ENCODE peak calls at places on chromosome 10, in five cellular contexts. One of them, this sample, is unnamed.

GRCh38 chr10:33336606-33337334 is 2.3 kb upstream of the NRP1 start:
- DNase-seq in endothelial cell: peak
- DNase-seq in naive thymus-derived CD8-positive, alpha-beta T cell: no peak
- DNase-seq in T1000: no peak
- DNase-seq in C1 segment of cervical spinal cord: peak
- DNase-seq in this sample: no peak

GRCh38 chr10:2885276-2885955 is 181.9 kb upstream of the PFKP start:
- DNase-seq in endothelial cell: no peak
- DNase-seq in naive thymus-derived CD8-positive, alpha-beta T cell: no peak
- DNase-seq in T1000: no peak
- DNase-seq in C1 segment of cervical spinal cord: peak
- DNase-seq in this sample: no peak

GRCh38 chr10:122147731-122148130 is 123.4 kb upstream of the BTBD16 start:
- DNase-seq in endothelial cell: no peak
- DNase-seq in naive thymus-derived CD8-positive, alpha-beta T cell: no peak
- DNase-seq in T1000: no peak
- DNase-seq in C1 segment of cervical spinal cord: no peak
- DNase-seq in this sample: no peak

GRCh38 chr10:122417667-122418066 is 36.8 kb upstream of the ARMS2 start:
- DNase-seq in endothelial cell: no peak
- DNase-seq in naive thymus-derived CD8-positive, alpha-beta T cell: no peak
- DNase-seq in T1000: no peak
- DNase-seq in C1 segment of cervical spinal cord: no peak
- DNase-seq in this sample: no peak

GRCh38 chr10:49047128-49047639 is 68.1 kb downstream of the VSTM4 start:
- DNase-seq in endothelial cell: no peak
- DNase-seq in naive thymus-derived CD8-positive, alpha-beta T cell: no peak
- DNase-seq in T1000: no peak
- DNase-seq in C1 segment of cervical spinal cord: no peak
- DNase-seq in this sample: no peak

GRCh38 chr10:34854147-34854601 is 39.1 kb upstream of the PARD3 start:
- DNase-seq in endothelial cell: no peak
- DNase-seq in naive thymus-derived CD8-positive, alpha-beta T cell: no peak
- DNase-seq in T1000: no peak
- DNase-seq in C1 segment of cervical spinal cord: peak
- DNase-seq in this sample: no peak

GRCh38 chr10:29493697-29494096 is 141.1 kb downstream of the SVIL start:
- DNase-seq in endothelial cell: no peak
- DNase-seq in naive thymus-derived CD8-positive, alpha-beta T cell: no peak
- DNase-seq in T1000: no peak
- DNase-seq in C1 segment of cervical spinal cord: no peak
- DNase-seq in this sample: no peak

GRCh38 chr10:110074986-110075664 is 67.3 kb downstream of the ADD3 start:
- DNase-seq in endothelial cell: no peak
- DNase-seq in naive thymus-derived CD8-positive, alpha-beta T cell: no peak
- DNase-seq in T1000: no peak
- DNase-seq in C1 segment of cervical spinal cord: no peak
- DNase-seq in this sample: no peak

GRCh38 chr10:76133597-76134255 is 702.3 kb downstream of the LRMDA start:
- DNase-seq in endothelial cell: no peak
- DNase-seq in naive thymus-derived CD8-positive, alpha-beta T cell: no peak
- DNase-seq in T1000: no peak
- DNase-seq in C1 segment of cervical spinal cord: no peak
- DNase-seq in this sample: no peak

GRCh38 chr10:8048281-8049008 is 6.0 kb upstream of the GATA3 start:
- DNase-seq in endothelial cell: no peak
- DNase-seq in naive thymus-derived CD8-positive, alpha-beta T cell: peak
- DNase-seq in T1000: no peak
- DNase-seq in C1 segment of cervical spinal cord: no peak
- DNase-seq in this sample: peak

GRCh38 chr10:108783897-108784296 is 1139.4 kb downstream of the XPNPEP1 start:
- DNase-seq in endothelial cell: peak
- DNase-seq in naive thymus-derived CD8-positive, alpha-beta T cell: no peak
- DNase-seq in T1000: peak
- DNase-seq in C1 segment of cervical spinal cord: no peak
- DNase-seq in this sample: no peak

GRCh38 chr10:43371418-43371817 is at the start of gene FXYD4:
- DNase-seq in endothelial cell: no peak
- DNase-seq in naive thymus-derived CD8-positive, alpha-beta T cell: no peak
- DNase-seq in T1000: no peak
- DNase-seq in C1 segment of cervical spinal cord: no peak
- DNase-seq in this sample: no peak

GRCh38 chr10:103197177-103197576 is 4.1 kb upstream of the NT5C2 start:
- DNase-seq in endothelial cell: no peak
- DNase-seq in naive thymus-derived CD8-positive, alpha-beta T cell: no peak
- DNase-seq in T1000: no peak
- DNase-seq in C1 segment of cervical spinal cord: peak
- DNase-seq in this sample: no peak

GRCh38 chr10:101817542-101818118 is 614 bp downstream of the OGA start:
- DNase-seq in endothelial cell: no peak
- DNase-seq in naive thymus-derived CD8-positive, alpha-beta T cell: peak
- DNase-seq in T1000: peak
- DNase-seq in C1 segment of cervical spinal cord: peak
- DNase-seq in this sample: no peak

GRCh38 chr10:110681023-110681681 is 37.0 kb downstream of the RBM20 start:
- DNase-seq in endothelial cell: peak
- DNase-seq in naive thymus-derived CD8-positive, alpha-beta T cell: peak
- DNase-seq in T1000: no peak
- DNase-seq in C1 segment of cervical spinal cord: no peak
- DNase-seq in this sample: no peak

GRCh38 chr10:119688033-119688508 is 36.9 kb downstream of the BAG3 start:
- DNase-seq in endothelial cell: no peak
- DNase-seq in naive thymus-derived CD8-positive, alpha-beta T cell: no peak
- DNase-seq in T1000: no peak
- DNase-seq in C1 segment of cervical spinal cord: no peak
- DNase-seq in this sample: peak

GRCh38 chr10:63608511-63608910 is 87.3 kb downstream of the REEP3 start:
- DNase-seq in endothelial cell: no peak
- DNase-seq in naive thymus-derived CD8-positive, alpha-beta T cell: no peak
- DNase-seq in T1000: no peak
- DNase-seq in C1 segment of cervical spinal cord: no peak
- DNase-seq in this sample: no peak

GRCh38 chr10:113347508-113347907 is 205.3 kb upstream of the HABP2 start:
- DNase-seq in endothelial cell: no peak
- DNase-seq in naive thymus-derived CD8-positive, alpha-beta T cell: no peak
- DNase-seq in T1000: no peak
- DNase-seq in C1 segment of cervical spinal cord: peak
- DNase-seq in this sample: no peak

GRCh38 chr10:44043646-44044368 is 341.1 kb downstream of the CXCL12 start:
- DNase-seq in endothelial cell: no peak
- DNase-seq in naive thymus-derived CD8-positive, alpha-beta T cell: no peak
- DNase-seq in T1000: no peak
- DNase-seq in C1 segment of cervical spinal cord: no peak
- DNase-seq in this sample: no peak

GRCh38 chr10:89032141-89032814 is 41.7 kb downstream of the FAS start:
- DNase-seq in endothelial cell: no peak
- DNase-seq in naive thymus-derived CD8-positive, alpha-beta T cell: no peak
- DNase-seq in T1000: peak
- DNase-seq in C1 segment of cervical spinal cord: peak
- DNase-seq in this sample: peak

GRCh38 chr10:68348265-68348741 is 15.6 kb upstream of the PBLD start:
- DNase-seq in endothelial cell: peak
- DNase-seq in naive thymus-derived CD8-positive, alpha-beta T cell: peak
- DNase-seq in T1000: peak
- DNase-seq in C1 segment of cervical spinal cord: no peak
- DNase-seq in this sample: peak

GRCh38 chr10:122567056-122567660 is 6.6 kb downstream of the DMBT1 start:
- DNase-seq in endothelial cell: peak
- DNase-seq in naive thymus-derived CD8-positive, alpha-beta T cell: no peak
- DNase-seq in T1000: no peak
- DNase-seq in C1 segment of cervical spinal cord: no peak
- DNase-seq in this sample: peak

GRCh38 chr10:110962443-110962842 is 43.0 kb downstream of the SHOC2 start:
- DNase-seq in endothelial cell: no peak
- DNase-seq in naive thymus-derived CD8-positive, alpha-beta T cell: no peak
- DNase-seq in T1000: no peak
- DNase-seq in C1 segment of cervical spinal cord: no peak
- DNase-seq in this sample: no peak

GRCh38 chr10:113169853-113170455 is 219.9 kb downstream of the TCF7L2 start:
- DNase-seq in endothelial cell: no peak
- DNase-seq in naive thymus-derived CD8-positive, alpha-beta T cell: no peak
- DNase-seq in T1000: no peak
- DNase-seq in C1 segment of cervical spinal cord: no peak
- DNase-seq in this sample: no peak

GRCh38 chr10:30456262-30456661 is 22.3 kb downstream of the MAP3K8 start:
- DNase-seq in endothelial cell: no peak
- DNase-seq in naive thymus-derived CD8-positive, alpha-beta T cell: no peak
- DNase-seq in T1000: no peak
- DNase-seq in C1 segment of cervical spinal cord: no peak
- DNase-seq in this sample: no peak

GRCh38 chr10:94111367-94111766 is 117.6 kb downstream of the PLCE1 start:
- DNase-seq in endothelial cell: no peak
- DNase-seq in naive thymus-derived CD8-positive, alpha-beta T cell: no peak
- DNase-seq in T1000: no peak
- DNase-seq in C1 segment of cervical spinal cord: no peak
- DNase-seq in this sample: no peak

GRCh38 chr10:95176101-95176500 is 17.9 kb upstream of the ACSM6 start:
- DNase-seq in endothelial cell: no peak
- DNase-seq in naive thymus-derived CD8-positive, alpha-beta T cell: no peak
- DNase-seq in T1000: no peak
- DNase-seq in C1 segment of cervical spinal cord: no peak
- DNase-seq in this sample: no peak